ENCODE peak calls at places on chromosome 7, in ten cellular contexts. U, Y, O, I, P, C, A, W, T and Z are unnamed samples.

GRCh38 chr7:114415054-114415997 is 711 bp downstream of the FOXP2 start:
- DNase-seq in T (no peak), I (no peak), O (no peak), A (no peak), C (no peak), P (no peak), Y (no peak), W (no peak), U (no peak), Z (no peak)

GRCh38 chr7:46626261-46627037 is 705.4 kb upstream of the IGFBP3 start:
- DNase-seq in C (no peak), T (no peak), P (no peak), W (no peak), O (no peak), Y (no peak), A (peak), U (no peak), I (no peak), Z (no peak)

GRCh38 chr7:150737265-150738055 is at the start of gene GIMAP5:
- DNase-seq in U (no peak), W (peak), O (no peak), I (no peak), P (no peak), Y (no peak), A (no peak), T (no peak), C (peak), Z (no peak)

GRCh38 chr7:5421626-5422323 is 1.9 kb downstream of the TNRC18 start:
- DNase-seq in O (no peak), I (peak), A (peak), U (peak), P (peak), Y (peak), C (peak), W (no peak), T (peak), Z (peak)

GRCh38 chr7:96269246-96269994 is 52.5 kb downstream of the SLC25A13 start:
- DNase-seq in O (no peak), P (no peak), T (no peak), I (no peak), U (no peak), C (no peak), W (no peak), A (no peak), Y (no peak), Z (no peak)

GRCh38 chr7:121480058-121480457 is 84.0 kb upstream of the FAM3C start:
- DNase-seq in I (no peak), U (no peak), Y (peak), C (no peak), W (no peak), P (no peak), T (no peak), O (peak), A (peak), Z (no peak)

GRCh38 chr7:84379446-84379845 is 184.9 kb upstream of the SEMA3A start:
- DNase-seq in C (no peak), U (no peak), W (no peak), P (no peak), O (no peak), A (no peak), T (no peak), I (no peak), Y (no peak), Z (no peak)

GRCh38 chr7:76054129-76055120 is 6.5 kb downstream of the MDH2 start:
- DNase-seq in W (no peak), I (no peak), P (no peak), U (no peak), T (no peak), Y (peak), C (no peak), A (peak), O (no peak), Z (no peak)

GRCh38 chr7:47036909-47037308 is 545.0 kb downstream of the TNS3 start:
- DNase-seq in A (no peak), O (no peak), W (no peak), U (no peak), P (no peak), Y (no peak), T (no peak), I (no peak), C (no peak), Z (no peak)

GRCh38 chr7:153934048-153934447 is 118.2 kb upstream of the DPP6 start:
- DNase-seq in A (peak), W (no peak), O (no peak), P (no peak), T (no peak), C (no peak), U (no peak), I (no peak), Y (no peak), Z (no peak)

GRCh38 chr7:30446266-30446665 is 32.3 kb downstream of the NOD1 start:
- DNase-seq in A (no peak), W (no peak), C (no peak), P (no peak), T (peak), I (no peak), O (no peak), U (no peak), Y (no peak), Z (no peak)

GRCh38 chr7:90472805-90473540 is 3.5 kb downstream of the PTTG1IP2 start:
- DNase-seq in C (no peak), P (no peak), U (no peak), Y (no peak), I (no peak), A (no peak), O (no peak), W (no peak), T (no peak), Z (no peak)

GRCh38 chr7:128940494-128941322 is 3.0 kb downstream of the IRF5 start:
- DNase-seq in P (no peak), Y (no peak), O (peak), W (peak), I (no peak), C (peak), U (peak), A (no peak), T (peak), Z (peak)

GRCh38 chr7:121901026-121901425 is 28.1 kb downstream of the PTPRZ1 start:
- DNase-seq in C (no peak), O (no peak), T (no peak), I (no peak), Y (no peak), W (no peak), A (no peak), P (no peak), U (no peak), Z (no peak)

GRCh38 chr7:3063016-3063753 is 19.5 kb upstream of the CARD11 start:
- DNase-seq in W (peak), T (no peak), P (no peak), U (no peak), C (no peak), I (no peak), A (no peak), Y (peak), O (no peak), Z (no peak)

GRCh38 chr7:34109936-34110626 is 204.7 kb downstream of the BMPER start:
- DNase-seq in P (no peak), T (no peak), Y (no peak), O (no peak), I (no peak), U (no peak), W (no peak), A (no peak), C (no peak), Z (no peak)

GRCh38 chr7:20275637-20276036 is 55.1 kb upstream of the ITGB8 start:
- DNase-seq in C (no peak), O (no peak), U (no peak), A (no peak), Y (no peak), W (no peak), I (no peak), T (no peak), P (no peak), Z (no peak)

GRCh38 chr7:107856806-107857540 is 34.0 kb upstream of the DLD start:
- DNase-seq in W (peak), C (no peak), I (no peak), O (no peak), U (no peak), T (no peak), Y (no peak), P (no peak), A (no peak), Z (no peak)

GRCh38 chr7:51732066-51732465 is 415.5 kb upstream of the COBL start:
- DNase-seq in C (no peak), Y (no peak), I (no peak), T (no peak), U (no peak), A (no peak), O (no peak), P (no peak), W (no peak), Z (no peak)

GRCh38 chr7:120033114-120033513 is 239.9 kb upstream of the KCND2 start:
- DNase-seq in O (no peak), A (no peak), C (no peak), P (no peak), T (no peak), Y (peak), W (no peak), I (no peak), U (no peak), Z (no peak)

GRCh38 chr7:29917583-29917982 is 72.0 kb downstream of the SCRN1 start:
- DNase-seq in P (no peak), T (no peak), W (no peak), A (no peak), I (no peak), O (no peak), U (no peak), C (no peak), Y (no peak), Z (no peak)

GRCh38 chr7:74453321-74454011 is at the start of gene GTF2IRD1:
- DNase-seq in C (peak), O (peak), I (peak), T (peak), U (peak), P (peak), Y (peak), W (peak), A (peak), Z (peak)

DNA sequence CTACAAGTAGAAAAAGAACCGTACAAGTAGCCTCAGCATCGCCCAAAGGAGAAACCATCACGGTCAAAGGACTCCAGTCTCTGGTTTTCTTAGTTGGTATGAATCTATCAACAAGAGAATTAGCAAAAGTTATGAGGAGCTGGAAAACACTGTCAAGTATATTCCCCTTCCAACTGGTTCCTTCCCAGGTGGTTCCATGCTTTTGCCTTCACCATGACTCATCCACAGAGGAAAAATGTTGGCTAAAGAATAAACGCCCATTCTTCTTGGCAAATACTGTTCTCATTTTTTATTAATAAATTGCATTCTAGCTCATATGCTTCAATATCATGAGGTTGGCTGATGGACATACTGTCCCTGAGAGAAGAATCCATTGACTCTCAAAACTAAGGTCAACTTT is 6.4 kb downstream of the ELMO1 start:
- DNase-seq in Y (no peak), P (no peak), W (no peak), O (no peak), T (no peak), I (no peak), U (no peak), A (no peak), C (no peak), Z (no peak)
- H3K27ac ChIP-seq in Y (no peak), P (no peak), W (no peak), O (no peak), T (peak), I (no peak), U (peak), A (no peak), C (peak), Z (peak)

DNA sequence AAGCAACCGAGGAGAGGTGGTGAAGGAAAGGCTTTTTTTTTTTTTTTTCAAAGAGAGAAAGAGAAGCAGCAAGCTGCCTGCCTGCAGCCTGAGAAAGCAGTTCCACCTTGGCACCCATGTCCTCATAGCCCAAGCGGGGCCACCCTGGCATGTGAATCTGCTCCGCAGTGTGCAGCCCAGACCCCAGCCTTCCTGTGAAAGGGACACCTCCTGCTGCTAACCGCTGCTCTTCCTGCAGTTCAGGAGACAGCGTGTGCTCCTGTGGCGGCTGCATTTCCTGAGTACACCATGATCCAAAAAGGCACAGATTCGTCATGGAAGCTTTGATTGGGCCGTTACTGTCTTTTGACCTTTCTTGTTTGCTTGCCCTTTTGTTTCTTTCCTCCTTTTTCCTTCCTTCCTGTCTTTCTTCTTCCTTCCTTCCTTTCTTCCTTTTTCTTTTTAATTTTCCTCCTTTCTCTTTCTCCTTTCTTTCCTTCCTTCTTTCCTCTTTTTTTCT is 38.1 kb downstream of the IKZF1 start:
- DNase-seq in I (no peak), A (peak), P (no peak), O (no peak), C (no peak), T (peak), W (peak), U (no peak), Y (no peak), Z (no peak)
- H3K27ac ChIP-seq in I (no peak), A (no peak), P (no peak), O (peak), C (no peak), T (no peak), W (peak), U (peak), Y (no peak), Z (no peak)

DNA sequence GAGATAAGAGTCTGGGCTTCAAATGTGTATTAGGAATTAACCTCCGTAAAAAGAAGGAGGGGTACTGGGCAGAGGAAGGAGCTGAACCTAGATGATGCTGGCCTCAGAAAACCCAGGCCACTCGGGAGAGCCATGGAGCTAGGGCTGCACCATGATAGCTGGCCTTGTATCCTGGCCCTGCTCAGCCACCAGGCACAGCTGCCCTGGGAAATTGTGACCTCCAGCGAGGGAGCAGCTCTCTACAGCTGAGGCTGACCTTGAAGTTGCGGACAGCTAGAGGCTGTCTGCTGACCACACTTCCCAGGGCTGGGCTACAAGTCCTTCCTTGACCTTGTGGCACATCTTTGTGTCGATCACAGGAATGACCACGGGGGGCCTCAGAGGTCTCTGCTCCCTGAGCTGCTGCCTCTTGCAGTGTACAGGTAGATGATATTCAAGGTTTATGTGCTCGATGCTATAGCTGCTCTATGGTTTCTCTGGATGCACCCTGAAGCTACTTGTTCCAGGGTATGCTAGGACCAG is 38.3 kb upstream of the SLC35B4 start:
- DNase-seq in U (no peak), W (no peak), T (no peak), Y (no peak), O (no peak), P (no peak), C (no peak), I (no peak), A (peak), Z (no peak)
- H3K27ac ChIP-seq in U (no peak), W (no peak), T (no peak), Y (no peak), O (no peak), P (no peak), C (no peak), I (peak), A (no peak), Z (no peak)

DNA sequence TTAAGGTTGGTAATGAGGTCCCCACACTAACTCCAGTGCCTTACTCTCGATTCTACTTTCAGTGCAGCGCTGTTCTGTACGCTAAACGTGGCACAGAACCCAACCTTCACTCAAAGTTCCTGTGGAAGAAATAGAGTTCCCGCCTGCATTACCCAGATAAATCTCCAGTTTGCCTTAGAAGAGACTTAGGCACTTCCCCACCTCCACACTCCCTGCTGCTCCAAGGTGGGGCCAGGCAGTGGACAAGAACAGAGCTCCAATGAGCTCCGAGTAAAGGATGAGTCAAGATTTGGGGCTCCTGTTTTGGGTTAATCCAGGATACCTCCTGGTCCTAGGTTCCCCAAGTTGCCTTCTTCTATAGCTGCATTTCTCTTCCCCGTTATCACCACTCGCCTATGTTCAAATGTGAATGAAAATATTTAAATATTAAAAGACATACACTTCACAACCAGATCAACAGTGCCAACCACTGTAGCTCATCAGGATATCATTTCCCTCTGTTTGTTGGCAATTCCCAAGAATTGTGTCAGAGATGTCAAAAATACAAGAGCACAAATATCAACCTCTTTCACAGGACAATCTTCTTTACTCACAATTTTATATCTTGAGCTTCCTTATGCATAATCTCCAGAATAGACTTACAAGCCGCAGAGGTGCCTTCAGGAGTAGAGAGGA is 48.0 kb downstream of the MALSU1 start:
- DNase-seq in A (no peak), I (no peak), W (no peak), P (no peak), Y (peak), T (no peak), C (no peak), O (no peak), U (no peak), Z (no peak)
- H3K27ac ChIP-seq in A (no peak), I (no peak), W (no peak), P (peak), Y (peak), T (no peak), C (no peak), O (no peak), U (no peak), Z (peak)

GRCh38 chr7:117963278-117964184 is 90.3 kb upstream of the CTTNBP2 start:
- DNase-seq in I (no peak), O (no peak), C (no peak), P (no peak), T (no peak), U (no peak), Y (no peak), A (no peak), W (no peak), Z (no peak)
- H3K27ac ChIP-seq in I (peak), O (no peak), C (no peak), P (no peak), T (peak), U (no peak), Y (no peak), A (no peak), W (no peak), Z (no peak)

DNA sequence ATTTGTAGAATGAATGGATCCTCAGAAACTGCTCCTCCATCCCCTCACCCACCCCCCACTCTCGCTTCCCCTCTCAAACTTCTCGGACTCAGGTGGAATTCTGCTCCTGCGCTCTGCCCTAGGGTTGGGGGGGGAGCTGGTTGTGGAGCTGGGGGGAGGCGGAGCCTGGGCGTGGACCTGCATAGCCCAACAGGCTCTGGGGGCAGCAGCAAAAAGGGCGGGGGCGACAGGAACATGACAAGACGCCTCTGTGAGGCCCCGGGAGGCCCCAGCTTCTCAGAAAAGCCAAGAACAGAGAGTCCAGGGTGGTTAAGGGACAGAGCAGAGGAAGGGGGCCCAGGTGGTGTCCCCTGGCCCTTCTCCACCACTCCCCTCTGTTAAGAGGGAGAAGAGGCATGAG is 3.5 kb downstream of the TSC22D4 start:
- DNase-seq in C (peak), W (no peak), I (no peak), U (no peak), T (no peak), O (no peak), A (no peak), P (no peak), Y (no peak), Z (no peak)
- H3K27ac ChIP-seq in C (peak), W (peak), I (peak), U (peak), T (peak), O (peak), A (no peak), P (no peak), Y (no peak), Z (peak)

DNA sequence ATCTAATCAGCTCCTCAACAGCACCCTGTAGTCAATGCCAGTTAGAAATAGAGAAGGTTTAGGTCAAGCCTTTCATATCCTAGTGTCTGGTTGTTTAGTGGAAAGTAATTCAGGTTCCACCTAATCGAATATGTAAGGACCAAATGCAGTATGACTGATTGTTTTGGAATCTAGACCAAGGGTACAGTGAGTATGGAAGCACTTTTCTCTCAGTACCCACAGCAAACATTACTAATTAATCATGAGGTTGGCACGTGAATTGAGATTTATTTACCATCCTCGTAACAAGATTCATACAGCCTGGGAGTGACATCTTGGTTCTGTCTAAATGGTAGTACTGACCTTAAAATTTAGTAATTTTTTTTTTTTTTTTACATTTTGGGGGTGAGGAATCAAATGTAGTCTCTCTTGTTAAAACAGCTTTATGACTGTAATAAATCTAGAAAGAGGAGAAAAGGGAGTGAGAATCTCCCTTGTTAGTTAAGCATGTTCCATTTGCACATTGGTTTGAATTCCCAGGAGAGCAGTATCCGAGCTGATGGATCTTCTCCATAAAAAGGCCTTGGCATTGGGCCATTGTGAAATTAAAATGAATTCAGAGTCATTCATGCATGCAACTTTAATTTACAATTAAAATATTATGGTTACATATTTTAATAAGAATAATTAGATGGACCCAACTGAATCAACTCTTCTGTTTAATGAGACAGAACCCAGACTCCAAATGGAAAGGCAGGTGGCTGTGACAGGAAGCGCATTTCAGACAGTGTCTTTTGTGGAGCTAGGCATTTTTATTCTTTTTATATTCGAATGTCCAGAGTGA is 57.5 kb downstream of the SNX10 start:
- DNase-seq in U (no peak), Y (peak), O (no peak), W (no peak), C (no peak), P (no peak), A (no peak), I (no peak), T (no peak), Z (no peak)
- H3K27ac ChIP-seq in U (no peak), Y (no peak), O (no peak), W (no peak), C (no peak), P (no peak), A (no peak), I (peak), T (no peak), Z (no peak)

DNA sequence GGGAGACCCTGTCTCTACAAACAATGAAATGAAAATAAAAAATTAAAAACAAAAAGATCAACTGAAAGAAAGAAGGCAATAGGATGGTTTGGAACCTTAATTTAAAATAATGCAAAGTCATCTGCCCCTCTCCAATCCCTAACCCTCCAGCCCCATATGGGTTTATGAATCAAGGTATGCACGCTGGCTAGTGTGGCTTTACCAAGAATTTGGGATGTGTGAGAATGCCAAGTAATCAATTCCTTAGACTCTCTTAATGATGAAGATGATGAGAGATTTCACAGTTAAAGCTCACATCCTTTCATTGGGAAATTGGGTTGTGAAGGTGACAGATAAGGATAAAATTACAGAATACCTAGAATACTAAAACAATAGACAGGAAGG is 147.1 kb upstream of the AOAH start:
- DNase-seq in I (no peak), A (no peak), W (no peak), T (no peak), C (no peak), U (no peak), Y (no peak), O (no peak), P (no peak), Z (no peak)
- H3K27ac ChIP-seq in I (no peak), A (no peak), W (no peak), T (no peak), C (no peak), U (no peak), Y (no peak), O (no peak), P (no peak), Z (no peak)